ENCODE peak calls at places on chromosomes 16 and 17, in seven cellular contexts. M is heart right ventricle; W is A673; P is uterus; B is CD8-positive, alpha-beta T cell; I is sigmoid colon; A is cardiac muscle cell. V is an unnamed sample. For H3K36me3, the result is how much of the 10 kb centered on the place peaks cover.

GRCh38 chr17:71337903-71338302 is 782.9 kb upstream of the SOX9 start:
- DNase-seq in M (no peak), W (no peak), P (no peak), B (no peak), I (no peak), A (no peak), V (no peak)

GRCh38 chr16:69726313-69727060 is at the start of gene NQO1:
- DNase-seq in M (peak), W (peak), P (peak), B (peak), I (peak), A (peak), V (peak)

GRCh38 chr16:64153718-64154117 is 968.1 kb downstream of the CDH11 start:
- DNase-seq in M (no peak), W (no peak), P (no peak), B (no peak), I (no peak), A (no peak), V (no peak)

GRCh38 chr17:17048106-17048505 is 5.8 kb downstream of the MPRIP start:
- DNase-seq in M (no peak), W (no peak), P (no peak), B (no peak), I (peak), A (no peak), V (no peak)

GRCh38 chr16:66152841-66153525 is 213.5 kb upstream of the CDH5 start:
- DNase-seq in M (no peak), W (no peak), P (no peak), B (no peak), I (no peak), A (no peak), V (no peak)

GRCh38 chr16:11497329-11497805 is 89.4 kb downstream of the LITAF start:
- DNase-seq in M (peak), W (peak), P (peak), B (no peak), I (peak), A (peak), V (no peak)

GRCh38 chr16:51146256-51146924 is 4.7 kb downstream of the SALL1 start:
- DNase-seq in M (no peak), W (peak), P (no peak), B (no peak), I (no peak), A (peak), V (no peak)

GRCh38 chr17:17232303-17232621 is 4.7 kb downstream of the FLCN start:
- DNase-seq in M (no peak), W (no peak), P (no peak), B (no peak), I (no peak), A (no peak), V (no peak)

GRCh38 chr17:64155751-64156544 is 26.0 kb upstream of the ERN1 start:
- DNase-seq in M (peak), W (no peak), P (peak), B (no peak), I (peak), A (no peak), V (no peak)

GRCh38 chr16:69938981-69939820 is 11.9 kb upstream of the CLEC18A start:
- DNase-seq in M (no peak), W (no peak), P (no peak), B (no peak), I (no peak), A (no peak), V (no peak)

GRCh38 chr16:19295393-19295792 is 9.9 kb downstream of the CLEC19A start:
- DNase-seq in M (no peak), W (no peak), P (no peak), B (no peak), I (no peak), A (no peak), V (no peak)

GRCh38 chr17:58529275-58529674 is 14.8 kb upstream of the MTMR4 start:
- DNase-seq in M (no peak), W (no peak), P (no peak), B (no peak), I (no peak), A (no peak), V (no peak)

GRCh38 chr17:49333806-49334205 is 28.2 kb downstream of the ZNF652 start:
- DNase-seq in M (no peak), W (no peak), P (no peak), B (no peak), I (no peak), A (no peak), V (no peak)

GRCh38 chr17:73430165-73430680 is 118.4 kb upstream of the CDC42EP4 start:
- DNase-seq in M (no peak), W (no peak), P (no peak), B (no peak), I (no peak), A (no peak), V (no peak)

GRCh38 chr16:80231888-80232287 is 308.9 kb upstream of the DYNLRB2 start:
- DNase-seq in M (no peak), W (no peak), P (no peak), B (no peak), I (no peak), A (no peak), V (no peak)

GRCh38 chr17:49969134-49969759 is at the start of gene DLX4:
- DNase-seq in M (no peak), W (no peak), P (no peak), B (no peak), I (no peak), A (no peak), V (peak)

GRCh38 chr16:76535-77272 is 1.3 kb upstream of the MPG start:
- DNase-seq in M (peak), W (peak), P (peak), B (no peak), I (peak), A (no peak), V (no peak)

GRCh38 chr17:8063761-8064589 is 23.5 kb downstream of the ALOX12B start:
- DNase-seq in M (no peak), W (no peak), P (no peak), B (no peak), I (no peak), A (no peak), V (no peak)

DNA sequence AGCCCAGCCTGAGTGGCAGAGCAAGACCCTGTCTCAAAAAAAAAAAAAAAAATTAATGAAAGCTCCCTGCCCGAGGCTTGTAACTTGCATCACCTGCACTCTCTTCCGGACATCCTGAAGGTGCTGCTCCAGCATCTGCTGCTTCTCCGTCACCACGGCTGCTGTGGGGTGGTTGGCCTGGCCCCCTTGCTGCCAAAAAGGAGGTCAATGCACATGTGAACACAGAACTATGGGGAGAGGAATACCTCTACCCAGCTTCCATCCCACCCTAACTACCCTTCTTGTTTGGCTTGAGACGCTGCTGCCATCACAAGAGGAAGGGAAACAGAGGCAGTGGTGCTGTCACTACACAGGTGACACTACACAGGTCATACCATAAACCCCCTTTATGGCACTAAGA is 49.0 kb downstream of the STAT3 start:
- DNase-seq in M (no peak), W (no peak), P (no peak), B (no peak), I (peak), A (no peak), V (no peak)
- H3K36me3 ChIP-seq in M (half or more), W (under half), P (under half), B (under half), I (half or more), A (under half), V (under half)

GRCh38 chr17:78831688-78832540 is 8.7 kb downstream of the USP36 start:
- DNase-seq in M (no peak), W (no peak), P (no peak), B (no peak), I (no peak), A (no peak), V (no peak)

GRCh38 chr17:78832541-78832810 is 8.1 kb downstream of the USP36 start:
- DNase-seq in M (no peak), W (no peak), P (no peak), B (no peak), I (no peak), A (no peak), V (no peak)

GRCh38 chr17:78836420-78837021 is 4.1 kb downstream of the USP36 start:
- DNase-seq in M (no peak), W (no peak), P (no peak), B (no peak), I (no peak), A (no peak), V (no peak)

GRCh38 chr17:78838574-78839005 is 2.0 kb downstream of the USP36 start:
- DNase-seq in M (no peak), W (no peak), P (no peak), B (no peak), I (no peak), A (no peak), V (no peak)

DNA sequence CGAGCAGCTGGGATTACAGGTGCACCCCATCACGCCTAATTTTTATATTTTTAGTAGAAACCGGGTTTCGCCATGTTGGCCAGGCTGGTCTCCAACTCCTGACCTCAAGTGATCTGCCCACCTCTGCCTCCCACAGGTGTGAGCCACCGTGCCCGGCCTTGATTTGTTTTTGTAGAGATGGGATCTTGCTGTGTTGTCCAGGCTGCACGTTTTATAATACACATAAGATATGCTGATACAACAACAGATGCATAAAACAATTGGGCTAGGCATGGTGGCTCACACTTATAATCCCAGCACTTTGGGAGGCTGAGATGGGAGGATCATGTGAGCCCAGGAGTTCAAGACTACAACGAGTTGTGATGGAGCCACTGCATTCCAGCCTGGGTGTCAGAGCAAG is 6.0 kb downstream of the USP36 start:
- DNase-seq in M (no peak), W (no peak), P (no peak), B (no peak), I (no peak), A (no peak), V (no peak)
- H3K36me3 ChIP-seq in M (half or more), W (half or more), P (under half), B (half or more), I (half or more), A (half or more), V (half or more)

GRCh38 chr17:76751416-76751993 is 13.6 kb downstream of the MFSD11 start:
- DNase-seq in M (no peak), W (no peak), P (no peak), B (no peak), I (no peak), A (no peak), V (no peak)

GRCh38 chr17:76752006-76752405 is 14.1 kb downstream of the MFSD11 start:
- DNase-seq in M (no peak), W (no peak), P (no peak), B (no peak), I (no peak), A (no peak), V (no peak)

GRCh38 chr17:76744747-76745146 is 6.8 kb downstream of the MFSD11 start:
- DNase-seq in M (no peak), W (no peak), P (no peak), B (no peak), I (no peak), A (no peak), V (no peak)

GRCh38 chr17:76748657-76749056 is 10.7 kb downstream of the MFSD11 start:
- DNase-seq in M (no peak), W (no peak), P (no peak), B (no peak), I (no peak), A (no peak), V (no peak)

GRCh38 chr17:76747716-76748360 is 9.9 kb downstream of the MFSD11 start:
- DNase-seq in M (no peak), W (no peak), P (no peak), B (no peak), I (no peak), A (peak), V (no peak)
- H3K36me3 ChIP-seq in M (under half), W (under half), P (under half), B (under half), I (under half), A (under half), V (under half)

GRCh38 chr17:57289130-57289529 is 32.8 kb downstream of the MSI2 start:
- DNase-seq in M (no peak), W (no peak), P (no peak), B (no peak), I (no peak), A (no peak), V (no peak)
- H3K36me3 ChIP-seq in M (under half), W (under half), P (under half), B (under half), I (under half), A (under half), V (under half)

GRCh38 chr16:67200491-67200890 is 1.6 kb downstream of the ELMO3 start:
- DNase-seq in M (no peak), W (no peak), P (no peak), B (no peak), I (no peak), A (no peak), V (no peak)
- H3K36me3 ChIP-seq in M (under half), W (under half), P (under half), B (under half), I (under half), A (under half), V (half or more)

GRCh38 chr16:2439598-2439997 is 10.4 kb downstream of the CCNF start:
- DNase-seq in M (no peak), W (no peak), P (no peak), B (no peak), I (no peak), A (no peak), V (no peak)
- H3K36me3 ChIP-seq in M (under half), W (half or more), P (under half), B (under half), I (under half), A (under half), V (under half)

DNA sequence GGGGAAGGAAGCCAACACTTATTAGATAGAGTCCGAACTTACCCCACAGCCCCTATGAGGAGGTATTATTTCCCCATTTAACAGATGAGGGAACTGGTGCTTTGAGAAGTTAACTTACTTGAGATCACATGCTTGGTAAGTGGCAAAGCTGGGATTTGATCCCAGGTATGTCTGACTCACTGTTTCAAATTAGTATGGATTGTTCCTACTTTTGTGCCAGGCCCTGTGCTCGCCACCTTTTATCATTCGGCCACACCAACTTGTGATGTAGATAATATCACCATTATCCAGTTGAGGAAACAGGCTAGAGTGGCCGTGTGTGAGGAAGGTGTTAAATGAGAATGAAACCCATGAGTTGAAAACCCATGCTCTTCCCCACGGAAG is 10.7 kb downstream of the HIRIP3 start:
- DNase-seq in M (no peak), W (no peak), P (no peak), B (no peak), I (no peak), A (no peak), V (no peak)
- H3K36me3 ChIP-seq in M (half or more), W (half or more), P (under half), B (half or more), I (half or more), A (half or more), V (half or more)

V was measured in effector memory CD4-positive, alpha-beta T cell.